ENCODE peak calls at places on chromosomes 3 and 15, in nine cellular contexts. J is GM13976; F is iPS-NIHi11; Y is tibial nerve; U is HTR-8/SVneo; O is KBM-7; C is occipital lobe; R is stimulated activated naive CD8-positive, alpha-beta T cell treated with anti-CD3 and anti-CD28 coated beads, Interleukin-15, Interleukin-2, amounts not matched to agents 100 U/mL and 50 U/mL, for 24 hours; X is fibroblast of lung. T is an unnamed sample.

GRCh38 chr3:132285620-132285945 is 31.6 kb upstream of the ACP3 start:
- DNase-seq in J (no peak), F (no peak), Y (no peak), U (no peak), O (peak), C (no peak), R (no peak), X (peak), T (no peak)

GRCh38 chr3:49607796-49608195 is 53.5 kb downstream of the BSN start:
- DNase-seq in J (no peak), F (no peak), Y (no peak), U (no peak), O (no peak), C (no peak), R (no peak), X (no peak), T (no peak)

GRCh38 chr3:184685646-184686045 is 26.2 kb downstream of the MAGEF1 start:
- DNase-seq in J (no peak), F (peak), Y (no peak), U (peak), O (no peak), C (no peak), R (no peak), X (peak), T (no peak)

GRCh38 chr3:54120657-54121403 is 1.5 kb upstream of the CACNA2D3 start:
- DNase-seq in J (peak), F (peak), Y (no peak), U (no peak), O (no peak), C (no peak), R (no peak), X (peak), T (no peak)

GRCh38 chr3:47313341-47314055 is 30.8 kb downstream of the KLHL18 start:
- DNase-seq in J (no peak), F (no peak), Y (no peak), U (no peak), O (no peak), C (no peak), R (no peak), X (no peak), T (no peak)

GRCh38 chr3:127954642-127955041 is 39.6 kb downstream of the KBTBD12 start:
- DNase-seq in J (no peak), F (no peak), Y (no peak), U (no peak), O (no peak), C (no peak), R (no peak), X (no peak), T (no peak)

GRCh38 chr3:123089611-123090301 is 22.9 kb downstream of the PDIA5 start:
- DNase-seq in J (no peak), F (no peak), Y (no peak), U (no peak), O (no peak), C (peak), R (no peak), X (peak), T (peak)

GRCh38 chr15:70596354-70597055 is 166.9 kb downstream of the UACA start:
- DNase-seq in J (no peak), F (no peak), Y (no peak), U (peak), O (no peak), C (no peak), R (peak), X (peak), T (no peak)

GRCh38 chr3:172246107-172246870 is 202.0 kb downstream of the GHSR start:
- DNase-seq in J (no peak), F (no peak), Y (no peak), U (no peak), O (no peak), C (no peak), R (no peak), X (no peak), T (no peak)

GRCh38 chr3:64344721-64345207 is 119.5 kb upstream of the PRICKLE2 start:
- DNase-seq in J (no peak), F (peak), Y (no peak), U (no peak), O (no peak), C (no peak), R (no peak), X (peak), T (no peak)

GRCh38 chr3:180871901-180872300 is 40.6 kb upstream of the FXR1 start:
- DNase-seq in J (no peak), F (no peak), Y (no peak), U (no peak), O (no peak), C (peak), R (no peak), X (peak), T (no peak)

GRCh38 chr3:161545823-161546222 is 49.2 kb downstream of the OTOL1 start:
- DNase-seq in J (no peak), F (no peak), Y (no peak), U (no peak), O (no peak), C (no peak), R (no peak), X (no peak), T (no peak)

GRCh38 chr3:50418845-50419244 is 59.5 kb upstream of the TMEM115 start:
- DNase-seq in J (no peak), F (peak), Y (no peak), U (peak), O (no peak), C (no peak), R (no peak), X (peak), T (no peak)

GRCh38 chr3:175386630-175387029 is 527.5 kb downstream of the NAALADL2 start:
- DNase-seq in J (no peak), F (no peak), Y (no peak), U (peak), O (no peak), C (no peak), R (no peak), X (peak), T (no peak)